ENCODE peak calls at places on chromosomes 16 and 17, in six cellular contexts. W, Y, R, F, C and U are unnamed samples.

GRCh38 chr16:842061-842476 is 41.5 kb upstream of the GNG13 start:
- DNase-seq in W (no peak), Y (no peak), R (no peak), F (no peak), C (no peak), U (no peak)

GRCh38 chr16:483351-484075 is 44.0 kb upstream of the CAPN15 start:
- DNase-seq in W (no peak), Y (no peak), R (peak), F (no peak), C (no peak), U (peak)

GRCh38 chr17:78634154-78634553 is 57.0 kb upstream of the DNAH17 start:
- DNase-seq in W (no peak), Y (no peak), R (no peak), F (no peak), C (no peak), U (no peak)

GRCh38 chr17:16911141-16911937 is 60.6 kb downstream of the TNFRSF13B start:
- DNase-seq in W (no peak), Y (no peak), R (no peak), F (peak), C (no peak), U (peak)

GRCh38 chr16:30949655-30950515 is 1.0 kb downstream of the ORAI3 start:
- DNase-seq in W (peak), Y (no peak), R (no peak), F (no peak), C (no peak), U (peak)

GRCh38 chr17:66466933-66467367 is 164.5 kb downstream of the PRKCA start:
- DNase-seq in W (no peak), Y (peak), R (no peak), F (no peak), C (peak), U (no peak)

GRCh38 chr17:73624496-73624988 is 19.7 kb downstream of the SDK2 start:
- DNase-seq in W (no peak), Y (no peak), R (no peak), F (no peak), C (no peak), U (no peak)

GRCh38 chr17:76279742-76280287 is 14.7 kb downstream of the UBALD2 start:
- DNase-seq in W (no peak), Y (no peak), R (no peak), F (no peak), C (no peak), U (no peak)

GRCh38 chr16:30183961-30184429 is 593 bp downstream of the CORO1A start:
- DNase-seq in W (peak), Y (no peak), R (no peak), F (no peak), C (peak), U (peak)

GRCh38 chr16:15716694-15717447 is 66.8 kb downstream of the NDE1 start:
- DNase-seq in W (no peak), Y (no peak), R (no peak), F (no peak), C (no peak), U (no peak)

GRCh38 chr16:48393843-48394703 is 8.9 kb upstream of the SIAH1 start:
- DNase-seq in W (no peak), Y (peak), R (peak), F (peak), C (no peak), U (no peak)

GRCh38 chr16:81517150-81517499 is 72.5 kb downstream of the CMIP start:
- DNase-seq in W (no peak), Y (no peak), R (no peak), F (no peak), C (no peak), U (no peak)

GRCh38 chr16:11799509-11800384 is 2.7 kb upstream of the ZC3H7A start:
- DNase-seq in W (no peak), Y (no peak), R (no peak), F (no peak), C (no peak), U (no peak)

GRCh38 chr16:89700649-89701424 is 668 bp downstream of the SPATA2L start:
- DNase-seq in W (no peak), Y (no peak), R (no peak), F (no peak), C (no peak), U (peak)

GRCh38 chr17:48749621-48750553 is 21.3 kb upstream of the HOXB13 start:
- DNase-seq in W (no peak), Y (no peak), R (no peak), F (no peak), C (no peak), U (no peak)

GRCh38 chr17:33115957-33116680 is 124.5 kb downstream of the SPACA3 start:
- DNase-seq in W (no peak), Y (no peak), R (no peak), F (no peak), C (no peak), U (no peak)

GRCh38 chr17:51423421-51424160 is 163.2 kb downstream of the UTP18 start:
- DNase-seq in W (no peak), Y (no peak), R (no peak), F (no peak), C (no peak), U (no peak)

GRCh38 chr16:79122343-79122742 is 478.2 kb downstream of the MAF start:
- DNase-seq in W (no peak), Y (no peak), R (no peak), F (no peak), C (no peak), U (no peak)

GRCh38 chr17:62892870-62893338 is 73.1 kb upstream of the TANC2 start:
- DNase-seq in W (no peak), Y (no peak), R (peak), F (no peak), C (no peak), U (peak)

GRCh38 chr17:60493847-60494321 is 32.2 kb downstream of the APPBP2 start:
- DNase-seq in W (no peak), Y (no peak), R (no peak), F (no peak), C (no peak), U (no peak)

GRCh38 chr17:6249747-6250146 is 179.6 kb downstream of the WSCD1 start:
- DNase-seq in W (no peak), Y (no peak), R (no peak), F (no peak), C (no peak), U (no peak)

GRCh38 chr17:40022961-40023541 is 7.8 kb downstream of the CSF3 start:
- DNase-seq in W (no peak), Y (no peak), R (no peak), F (no peak), C (no peak), U (no peak)

GRCh38 chr17:16377804-16378400 is 3.0 kb upstream of the UBB start:
- DNase-seq in W (no peak), Y (no peak), R (no peak), F (no peak), C (no peak), U (no peak)

GRCh38 chr17:64349949-64350348 is 40.7 kb downstream of the PECAM1 start:
- DNase-seq in W (no peak), Y (no peak), R (no peak), F (no peak), C (no peak), U (no peak)

GRCh38 chr16:1002399-1003161 is 21.0 kb downstream of the SOX8 start:
- DNase-seq in W (no peak), Y (peak), R (no peak), F (no peak), C (peak), U (no peak)

GRCh38 chr16:81035975-81036750 is 521 bp downstream of the ATMIN start:
- DNase-seq in W (peak), Y (no peak), R (peak), F (no peak), C (peak), U (peak)

GRCh38 chr16:52128407-52128806 is 418.5 kb downstream of the TOX3 start:
- DNase-seq in W (no peak), Y (no peak), R (no peak), F (no peak), C (no peak), U (no peak)

GRCh38 chr17:82213251-82214011 is 789 bp upstream of the CCDC57 start:
- DNase-seq in W (peak), Y (peak), R (peak), F (peak), C (peak), U (peak)

GRCh38 chr16:47375423-47375822 is 85.4 kb downstream of the ITFG1 start:
- DNase-seq in W (no peak), Y (no peak), R (no peak), F (no peak), C (no peak), U (no peak)

GRCh38 chr16:50814043-50814442 is 72.2 kb downstream of the CYLD start:
- DNase-seq in W (no peak), Y (no peak), R (no peak), F (no peak), C (no peak), U (no peak)

GRCh38 chr17:2551493-2551892 is 39.8 kb upstream of the METTL16 start:
- DNase-seq in W (no peak), Y (no peak), R (no peak), F (no peak), C (no peak), U (no peak)